ENCODE peak calls at places on chromosomes 4 and X, in five cellular contexts. B is CD4-positive, alpha-beta T cell; K is activated T-cell treated with anti-CD3 and anti-CD28 coated beads for 1 hour; Q is right cardiac atrium; M is amniotic stem cell. R is an unnamed sample.

GRCh38 chr4:158170691-158171455 is 2.0 kb downstream of the GASK1B start:
- DNase-seq in B (peak), K (no peak), Q (peak), M (no peak), R (no peak)

GRCh38 chr4:16034010-16034829 is 49.6 kb downstream of the PROM1 start:
- DNase-seq in B (no peak), K (no peak), Q (no peak), M (peak), R (no peak)

GRCh38 chrX:48468247-48468671 is 1.8 kb downstream of the SLC38A5 start:
- DNase-seq in B (no peak), K (no peak), Q (no peak), M (no peak), R (no peak)

GRCh38 chr4:16289872-16290554 is 63.7 kb upstream of the TAPT1 start:
- DNase-seq in B (no peak), K (no peak), Q (no peak), M (no peak), R (no peak)

GRCh38 chr4:140944539-140944938 is 188.4 kb upstream of the TBC1D9 start:
- DNase-seq in B (no peak), K (no peak), Q (no peak), M (no peak), R (no peak)

GRCh38 chr4:100742045-100742444 is 224.2 kb upstream of the EMCN start:
- DNase-seq in B (no peak), K (no peak), Q (no peak), M (peak), R (no peak)

GRCh38 chrX:2485789-2486345 is 14.9 kb downstream of the DHRSX start:
- DNase-seq in B (no peak), K (no peak), Q (peak), M (no peak), R (no peak)

GRCh38 chr4:103482471-103482870 is 237.3 kb downstream of the TACR3 start:
- DNase-seq in B (no peak), K (no peak), Q (no peak), M (no peak), R (no peak)

GRCh38 chr4:54439831-54440243 is 210.7 kb downstream of the PDGFRA start:
- DNase-seq in B (no peak), K (no peak), Q (peak), M (no peak), R (no peak)

GRCh38 chrX:40867352-40867751 is 132.0 kb upstream of the MED14 start:
- DNase-seq in B (no peak), K (no peak), Q (no peak), M (no peak), R (no peak)

GRCh38 chr4:53043900-53044650 is 182.0 kb downstream of the RASL11B start:
- DNase-seq in B (no peak), K (no peak), Q (no peak), M (no peak), R (no peak)

GRCh38 chr4:13542577-13543042 is 1.7 kb downstream of the NKX3-2 start:
- DNase-seq in B (no peak), K (no peak), Q (no peak), M (no peak), R (no peak)

GRCh38 chr4:38132140-38132673 is 172.0 kb downstream of the PTTG2 start:
- DNase-seq in B (peak), K (peak), Q (peak), M (peak), R (peak)

GRCh38 chr4:125677665-125678307 is 363.0 kb downstream of the FAT4 start:
- DNase-seq in B (no peak), K (no peak), Q (no peak), M (no peak), R (no peak)

R was measured in CD8-positive, alpha-beta T cell.